ENCODE peak calls at places on chromosomes 2 and 18, in nine cellular contexts. N is EL, E is NCI-H774, O is non-pigmented ciliary epithelial cell, L is neural progenitor cell, R is choroid plexus epithelial cell, K is left lung, V is cardiac muscle cell, D is H9. W is an unnamed sample.

GRCh38 chr2:26818255-26818654 is 29.7 kb upstream of the DPYSL5 start:
- DNase-seq in N (no peak), E (no peak), O (no peak), L (no peak), R (no peak), K (no peak), V (no peak), D (no peak), W (no peak)

GRCh38 chr2:46331099-46331766 is 34.0 kb downstream of the EPAS1 start:
- DNase-seq in N (peak; percentile 68), E (no peak), O (no peak), L (no peak), R (no peak), K (no peak), V (no peak), D (no peak), W (peak; percentile 61)

GRCh38 chr2:26457695-26458364 is 20.1 kb downstream of the OTOF start:
- DNase-seq in N (no peak), E (no peak), O (no peak), L (no peak), R (peak; percentile 32), K (no peak), V (peak; percentile 24), D (peak; percentile 33), W (no peak)

GRCh38 chr2:196718796-196719564 is 79.5 kb downstream of the CCDC150 start:
- DNase-seq in N (peak; percentile 58), E (no peak), O (peak; percentile 22), L (peak; percentile 53), R (peak; percentile 91), K (no peak), V (peak; percentile 69), D (peak; percentile 53), W (peak; percentile 62)

GRCh38 chr18:13797157-13797611 is 26.8 kb upstream of the MC5R start:
- DNase-seq in N (peak; percentile 19), E (no peak), O (peak; percentile 6), L (no peak), R (peak; percentile 36), K (no peak), V (no peak), D (no peak), W (no peak)

GRCh38 chr2:175690113-175690716 is 311.9 kb downstream of the LNPK start:
- DNase-seq in N (peak; percentile 69), E (peak; percentile 53), O (peak; percentile 41), L (peak; percentile 62), R (peak; percentile 85), K (no peak), V (peak; percentile 78), D (no peak), W (no peak)

GRCh38 chr2:191376981-191377629 is 131.9 kb downstream of the MYO1B start:
- DNase-seq in N (peak; percentile 94), E (no peak), O (peak; percentile 89), L (no peak), R (peak; percentile 94), K (peak; percentile 84), V (peak; percentile 93), D (no peak), W (peak; percentile 69)

GRCh38 chr2:1738646-1739302 is 5.5 kb downstream of the PXDN start:
- DNase-seq in N (no peak), E (no peak), O (no peak), L (no peak), R (no peak), K (no peak), V (no peak), D (no peak), W (no peak)

GRCh38 chr2:116980354-116980753 is 834.1 kb upstream of the DDX18 start:
- DNase-seq in N (no peak), E (peak; percentile 15), O (no peak), L (peak; percentile 20), R (no peak), K (no peak), V (no peak), D (peak; percentile 26), W (no peak)

GRCh38 chr2:37156071-37156856 is 516 bp downstream of the EIF2AK2 start:
- DNase-seq in N (peak; percentile 62), E (peak; percentile 35), O (no peak), L (peak; percentile 7), R (peak; percentile 68), K (peak; percentile 47), V (peak; percentile 67), D (peak; percentile 31), W (peak; percentile 41)

GRCh38 chr18:57353940-57354461 is 1.6 kb downstream of the ST8SIA3 start:
- DNase-seq in N (peak; percentile 11), E (peak; percentile 31), O (peak; percentile 1), L (peak; percentile 94), R (peak; percentile 41), K (no peak), V (peak; percentile 56), D (peak; percentile 89), W (peak; percentile 59)

GRCh38 chr2:157046396-157046795 is 211.1 kb upstream of the GALNT5 start:
- DNase-seq in N (no peak), E (no peak), O (no peak), L (no peak), R (no peak), K (no peak), V (no peak), D (no peak), W (no peak)

GRCh38 chr2:74197983-74198460 is 393 bp upstream of the MTHFD2 start:
- DNase-seq in N (no peak), E (no peak), O (peak; percentile 91), L (no peak), R (no peak), K (no peak), V (no peak), D (no peak), W (no peak)

GRCh38 chr2:241410739-241411176 is 54.7 kb downstream of the FARP2 start:
- DNase-seq in N (peak; percentile 3), E (no peak), O (no peak), L (no peak), R (peak; percentile 72), K (no peak), V (peak; percentile 60), D (no peak), W (no peak)

GRCh38 chr18:2534906-2535305 is 36.4 kb downstream of the METTL4 start:
- DNase-seq in N (no peak), E (no peak), O (no peak), L (no peak), R (no peak), K (no peak), V (no peak), D (no peak), W (no peak)

GRCh38 chr2:38685116-38685735 is 19.3 kb downstream of the GALM start:
- DNase-seq in N (peak; percentile 48), E (no peak), O (no peak), L (no peak), R (peak; percentile 47), K (no peak), V (peak; percentile 13), D (no peak), W (no peak)

GRCh38 chr2:29071032-29071975 is 3.0 kb downstream of the PCARE start:
- DNase-seq in N (no peak), E (no peak), O (no peak), L (no peak), R (no peak), K (no peak), V (no peak), D (no peak), W (no peak)

GRCh38 chr18:32469190-32469611 is 1.5 kb downstream of the GAREM1 start:
- DNase-seq in N (no peak), E (no peak), O (no peak), L (peak; percentile 48), R (peak; percentile 36), K (no peak), V (peak; percentile 43), D (no peak), W (peak; percentile 60)

GRCh38 chr2:40439473-40439872 is 12.4 kb downstream of the SLC8A1 start:
- DNase-seq in N (peak; percentile 38), E (no peak), O (no peak), L (no peak), R (peak; percentile 56), K (no peak), V (no peak), D (no peak), W (no peak)

GRCh38 chr2:239040152-239040761 is 192.4 kb downstream of the TWIST2 start:
- DNase-seq in N (no peak), E (no peak), O (no peak), L (no peak), R (no peak), K (no peak), V (no peak), D (no peak), W (no peak)

GRCh38 chr18:54392621-54393023 is 34.9 kb downstream of the C18orf54 start:
- DNase-seq in N (peak; percentile 68), E (peak; percentile 30), O (peak; percentile 34), L (peak; percentile 74), R (peak; percentile 85), K (no peak), V (peak; percentile 82), D (no peak), W (no peak)

GRCh38 chr2:134667081-134667480 is 51.7 kb downstream of the TMEM163 start:
- DNase-seq in N (no peak), E (no peak), O (no peak), L (no peak), R (no peak), K (no peak), V (no peak), D (no peak), W (no peak)

GRCh38 chr18:10453261-10453884 is 1.1 kb upstream of the APCDD1 start:
- DNase-seq in N (no peak), E (no peak), O (no peak), L (no peak), R (peak; percentile 15), K (no peak), V (peak; percentile 67), D (no peak), W (no peak)

GRCh38 chr2:127406454-127406853 is 11.8 kb upstream of the PROC start:
- DNase-seq in N (no peak), E (no peak), O (no peak), L (no peak), R (peak; percentile 47), K (no peak), V (no peak), D (no peak), W (no peak)

GRCh38 chr2:95316466-95317122 is 19.4 kb downstream of the KCNIP3 start:
- DNase-seq in N (peak; percentile 96), E (no peak), O (no peak), L (no peak), R (peak; percentile 20), K (no peak), V (peak; percentile 74), D (no peak), W (no peak)

GRCh38 chr2:15711126-15711860 is 119.6 kb downstream of the DDX1 start:
- DNase-seq in N (no peak), E (no peak), O (no peak), L (no peak), R (no peak), K (no peak), V (no peak), D (no peak), W (no peak)

W was measured in pancreas.